ENCODE peak calls at places on chromosomes 4 and X, in ten cellular contexts. One of them, this sample, is unnamed.

GRCh38 chr4:88963817-88964216 is 93.2 kb downstream of the FAM13A start:
- DNase-seq in esophagus muscularis mucosa: no peak
- DNase-seq in endothelial cell of umbilical vein: peak; percentile 31
- DNase-seq in tibial nerve: no peak
- DNase-seq in IMR-90: peak; percentile 73
- DNase-seq in uterus: no peak
- DNase-seq in ovary: no peak
- DNase-seq in GM12878: no peak
- DNase-seq in A549: peak; percentile 17
- DNase-seq in thyroid gland: no peak
- DNase-seq in this sample: no peak

GRCh38 chrX:103157511-103158316 is 57.2 kb upstream of the BEX4 start:
- DNase-seq in esophagus muscularis mucosa: no peak
- DNase-seq in endothelial cell of umbilical vein: peak; percentile 58
- DNase-seq in tibial nerve: no peak
- DNase-seq in IMR-90: peak; percentile 27
- DNase-seq in uterus: no peak
- DNase-seq in ovary: no peak
- DNase-seq in GM12878: no peak
- DNase-seq in A549: peak; percentile 23
- DNase-seq in thyroid gland: peak; percentile 3
- DNase-seq in this sample: no peak

GRCh38 chrX:153769865-153770605 is 6.0 kb downstream of the PLXNB3 start:
- DNase-seq in esophagus muscularis mucosa: no peak
- DNase-seq in endothelial cell of umbilical vein: no peak
- DNase-seq in tibial nerve: no peak
- DNase-seq in IMR-90: no peak
- DNase-seq in uterus: no peak
- DNase-seq in ovary: no peak
- DNase-seq in GM12878: no peak
- DNase-seq in A549: no peak
- DNase-seq in thyroid gland: no peak
- DNase-seq in this sample: peak; percentile 72

GRCh38 chr4:132564920-132565319 is 584.2 kb upstream of the PCDH10 start:
- DNase-seq in esophagus muscularis mucosa: no peak
- DNase-seq in endothelial cell of umbilical vein: no peak
- DNase-seq in tibial nerve: no peak
- DNase-seq in IMR-90: no peak
- DNase-seq in uterus: no peak
- DNase-seq in ovary: no peak
- DNase-seq in GM12878: no peak
- DNase-seq in A549: no peak
- DNase-seq in thyroid gland: no peak
- DNase-seq in this sample: no peak

GRCh38 chr4:100486496-100486895 is 31.3 kb downstream of the EMCN start:
- DNase-seq in esophagus muscularis mucosa: no peak
- DNase-seq in endothelial cell of umbilical vein: no peak
- DNase-seq in tibial nerve: no peak
- DNase-seq in IMR-90: no peak
- DNase-seq in uterus: no peak
- DNase-seq in ovary: no peak
- DNase-seq in GM12878: no peak
- DNase-seq in A549: no peak
- DNase-seq in thyroid gland: no peak
- DNase-seq in this sample: no peak

GRCh38 chr4:159639924-159640323 is 537.0 kb downstream of the RAPGEF2 start:
- DNase-seq in esophagus muscularis mucosa: no peak
- DNase-seq in endothelial cell of umbilical vein: no peak
- DNase-seq in tibial nerve: no peak
- DNase-seq in IMR-90: no peak
- DNase-seq in uterus: no peak
- DNase-seq in ovary: no peak
- DNase-seq in GM12878: no peak
- DNase-seq in A549: no peak
- DNase-seq in thyroid gland: no peak
- DNase-seq in this sample: no peak

GRCh38 chr4:77418333-77418732 is 187.3 kb upstream of the CXCL13 start:
- DNase-seq in esophagus muscularis mucosa: no peak
- DNase-seq in endothelial cell of umbilical vein: no peak
- DNase-seq in tibial nerve: no peak
- DNase-seq in IMR-90: no peak
- DNase-seq in uterus: no peak
- DNase-seq in ovary: no peak
- DNase-seq in GM12878: no peak
- DNase-seq in A549: peak; percentile 23
- DNase-seq in thyroid gland: peak; percentile 15
- DNase-seq in this sample: no peak

GRCh38 chr4:27357283-27357682 is 496.6 kb downstream of the STIM2 start:
- DNase-seq in esophagus muscularis mucosa: no peak
- DNase-seq in endothelial cell of umbilical vein: no peak
- DNase-seq in tibial nerve: no peak
- DNase-seq in IMR-90: no peak
- DNase-seq in uterus: no peak
- DNase-seq in ovary: no peak
- DNase-seq in GM12878: no peak
- DNase-seq in A549: no peak
- DNase-seq in thyroid gland: no peak
- DNase-seq in this sample: no peak

GRCh38 chrX:23286731-23287130 is 47.9 kb upstream of the PTCHD1 start:
- DNase-seq in esophagus muscularis mucosa: no peak
- DNase-seq in endothelial cell of umbilical vein: no peak
- DNase-seq in tibial nerve: no peak
- DNase-seq in IMR-90: no peak
- DNase-seq in uterus: no peak
- DNase-seq in ovary: no peak
- DNase-seq in GM12878: no peak
- DNase-seq in A549: no peak
- DNase-seq in thyroid gland: no peak
- DNase-seq in this sample: no peak

GRCh38 chr4:125016892-125017299 is 297.9 kb upstream of the FAT4 start:
- DNase-seq in esophagus muscularis mucosa: no peak
- DNase-seq in endothelial cell of umbilical vein: no peak
- DNase-seq in tibial nerve: no peak
- DNase-seq in IMR-90: no peak
- DNase-seq in uterus: no peak
- DNase-seq in ovary: no peak
- DNase-seq in GM12878: no peak
- DNase-seq in A549: no peak
- DNase-seq in thyroid gland: no peak
- DNase-seq in this sample: no peak

GRCh38 chrX:136220535-136220934 is 30.7 kb downstream of the MAP7D3 start:
- DNase-seq in esophagus muscularis mucosa: no peak
- DNase-seq in endothelial cell of umbilical vein: no peak
- DNase-seq in tibial nerve: no peak
- DNase-seq in IMR-90: no peak
- DNase-seq in uterus: no peak
- DNase-seq in ovary: no peak
- DNase-seq in GM12878: no peak
- DNase-seq in A549: no peak
- DNase-seq in thyroid gland: no peak
- DNase-seq in this sample: no peak

DNA sequence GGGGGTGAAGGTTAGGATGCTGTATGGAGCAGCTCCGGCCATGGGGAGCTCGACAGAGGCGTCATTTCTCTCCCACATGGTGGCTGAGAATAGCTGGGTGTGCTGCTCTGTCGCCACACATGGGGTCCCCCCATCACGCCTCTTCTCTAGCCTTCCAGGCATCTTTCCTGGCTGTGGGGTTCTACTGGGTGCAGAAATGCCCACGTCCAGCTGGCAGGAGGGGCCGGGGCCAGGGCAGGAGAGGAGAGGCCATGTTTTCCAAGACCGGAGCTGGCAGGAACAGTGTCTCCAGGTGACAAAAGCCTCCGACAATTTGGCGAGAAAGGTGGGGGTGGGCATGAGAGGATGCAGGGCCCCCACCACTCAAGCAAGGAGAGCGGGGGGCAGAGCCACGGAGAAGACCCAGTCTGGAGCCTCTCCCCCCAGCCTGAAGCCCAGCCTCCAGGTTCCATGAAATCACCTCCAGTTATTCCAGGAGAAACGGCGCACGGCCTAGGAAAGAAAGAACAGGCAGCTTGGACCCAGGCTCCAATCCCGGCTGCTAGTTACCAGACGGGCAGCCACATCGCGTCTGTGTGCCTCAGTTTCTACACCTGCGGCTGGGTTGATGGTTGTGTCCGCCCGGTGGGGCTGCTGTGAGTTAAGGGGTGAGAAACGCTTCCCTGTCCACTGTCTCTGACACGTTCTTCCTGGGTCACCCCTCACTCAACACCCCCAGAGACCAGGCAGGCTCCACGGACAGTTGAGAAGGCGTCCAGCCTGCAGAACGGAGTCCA is 27.4 kb upstream of the SPON2 start:
- DNase-seq in esophagus muscularis mucosa: no peak
- DNase-seq in endothelial cell of umbilical vein: no peak
- DNase-seq in tibial nerve: peak; percentile 9
- DNase-seq in IMR-90: no peak
- DNase-seq in uterus: peak; percentile 28
- DNase-seq in ovary: no peak
- DNase-seq in GM12878: no peak
- DNase-seq in A549: no peak
- DNase-seq in thyroid gland: no peak
- DNase-seq in this sample: peak; percentile 72
- H3K27ac ChIP-seq in esophagus muscularis mucosa: peak overlapping the region; percentile 78
- H3K27ac ChIP-seq in endothelial cell of umbilical vein: no peak overlapping the region
- H3K27ac ChIP-seq in tibial nerve: no peak overlapping the region
- H3K27ac ChIP-seq in IMR-90: peak overlapping the region; percentile 97
- H3K27ac ChIP-seq in uterus: peak overlapping the region; percentile 84
- H3K27ac ChIP-seq in ovary: peak overlapping the region; percentile 6
- H3K27ac ChIP-seq in GM12878: peak overlapping the region; percentile 77
- H3K27ac ChIP-seq in A549: no peak overlapping the region
- H3K27ac ChIP-seq in thyroid gland: no peak overlapping the region
- H3K27ac ChIP-seq in this sample: peak overlapping the region; percentile 92

GRCh38 chr4:2963185-2964076 is at the start of the genes GRK4 and NOP14:
- DNase-seq in esophagus muscularis mucosa: peak; percentile 98
- DNase-seq in endothelial cell of umbilical vein: peak; percentile 98
- DNase-seq in tibial nerve: peak; percentile 96
- DNase-seq in IMR-90: peak; percentile 98
- DNase-seq in uterus: peak; percentile 97
- DNase-seq in ovary: peak; percentile 98
- DNase-seq in GM12878: peak; percentile 92
- DNase-seq in A549: peak; percentile 97
- DNase-seq in thyroid gland: peak; percentile 97
- DNase-seq in this sample: peak; percentile 100
- H3K4me3 ChIP-seq in esophagus muscularis mucosa: peak within 1 kb of the TSS; percentile 81
- H3K4me3 ChIP-seq in endothelial cell of umbilical vein: peak within 1 kb of the TSS; percentile 84
- H3K4me3 ChIP-seq in tibial nerve: peak within 1 kb of the TSS; percentile 86
- H3K4me3 ChIP-seq in IMR-90: peak within 1 kb of the TSS; percentile 87
- H3K4me3 ChIP-seq in uterus: peak within 1 kb of the TSS; percentile 70
- H3K4me3 ChIP-seq in ovary: peak within 1 kb of the TSS; percentile 100
- H3K4me3 ChIP-seq in GM12878: peak within 1 kb of the TSS; percentile 78
- H3K4me3 ChIP-seq in A549: peak within 1 kb of the TSS; percentile 98
- H3K4me3 ChIP-seq in thyroid gland: peak within 1 kb of the TSS; percentile 54
- H3K4me3 ChIP-seq in this sample: peak within 1 kb of the TSS; percentile 87

DNA sequence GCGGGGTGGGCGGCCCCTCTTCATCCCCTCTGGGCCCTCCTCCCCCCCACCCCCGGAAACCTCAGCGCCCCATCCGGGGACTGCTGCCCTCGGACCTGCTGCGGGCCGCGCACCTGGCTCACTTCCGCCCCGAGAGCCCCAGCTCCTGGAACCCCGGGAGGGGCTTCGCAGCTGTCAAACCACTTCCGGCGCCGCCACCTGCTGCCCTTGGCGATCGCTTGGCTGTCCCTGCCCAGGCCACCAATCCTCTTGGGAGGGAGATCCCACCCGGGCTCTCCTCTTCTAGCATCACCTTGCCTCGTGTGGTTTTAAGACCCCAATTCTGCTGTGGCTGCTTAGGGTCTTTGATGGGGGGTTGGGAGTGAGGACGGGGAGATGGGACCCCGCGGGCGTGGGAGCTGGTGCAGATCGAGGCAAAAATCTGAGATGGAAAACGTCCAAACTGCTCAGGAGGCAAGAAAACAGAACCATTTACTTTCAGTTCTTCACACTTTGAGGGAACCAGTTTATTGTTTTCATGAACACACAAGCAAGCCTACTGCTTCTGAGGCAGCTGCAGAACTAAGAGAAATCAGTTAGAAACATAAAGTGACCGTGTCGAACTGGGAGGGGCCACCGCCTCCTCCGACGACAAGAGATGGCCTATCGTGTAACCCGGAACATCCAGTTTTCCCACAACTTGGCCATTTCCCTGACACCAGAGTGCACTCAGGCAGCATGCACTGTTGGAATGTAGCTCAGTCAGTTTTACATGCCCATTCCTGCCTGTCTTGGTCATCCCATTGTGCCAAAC is 782 bp downstream of the MTMR1 start:
- DNase-seq in esophagus muscularis mucosa: no peak
- DNase-seq in endothelial cell of umbilical vein: peak; percentile 35
- DNase-seq in tibial nerve: no peak
- DNase-seq in IMR-90: peak; percentile 79
- DNase-seq in uterus: peak; percentile 26
- DNase-seq in ovary: peak; percentile 30
- DNase-seq in GM12878: no peak
- DNase-seq in A549: peak; percentile 21
- DNase-seq in thyroid gland: peak; percentile 78
- DNase-seq in this sample: peak; percentile 96
- TF ChIP-seq POLR2A in esophagus muscularis mucosa: no peak
- TF ChIP-seq POLR2A in endothelial cell of umbilical vein: no peak
- TF ChIP-seq POLR2A in tibial nerve: peak; percentile 25
- TF ChIP-seq POLR2A in IMR-90: peak; percentile 78
- TF ChIP-seq POLR2A in uterus: no peak
- TF ChIP-seq POLR2A in ovary: no peak
- TF ChIP-seq POLR2A in GM12878: no peak
- TF ChIP-seq POLR2A in A549: no peak
- TF ChIP-seq POLR2A in thyroid gland: no peak
- TF ChIP-seq POLR2A in this sample: no peak

GRCh38 chr4:96342790-96343455 is 503.0 kb downstream of the PDHA2 start:
- DNase-seq in esophagus muscularis mucosa: no peak
- DNase-seq in endothelial cell of umbilical vein: no peak
- DNase-seq in tibial nerve: no peak
- DNase-seq in IMR-90: no peak
- DNase-seq in uterus: no peak
- DNase-seq in ovary: no peak
- DNase-seq in GM12878: no peak
- DNase-seq in A549: no peak
- DNase-seq in thyroid gland: no peak
- DNase-seq in this sample: no peak
- H3K27ac ChIP-seq in esophagus muscularis mucosa: no peak overlapping the region
- H3K27ac ChIP-seq in endothelial cell of umbilical vein: no peak overlapping the region
- H3K27ac ChIP-seq in tibial nerve: no peak overlapping the region
- H3K27ac ChIP-seq in IMR-90: no peak overlapping the region
- H3K27ac ChIP-seq in uterus: no peak overlapping the region
- H3K27ac ChIP-seq in ovary: no peak overlapping the region
- H3K27ac ChIP-seq in GM12878: no peak overlapping the region
- H3K27ac ChIP-seq in A549: no peak overlapping the region
- H3K27ac ChIP-seq in thyroid gland: no peak overlapping the region
- H3K27ac ChIP-seq in this sample: no peak overlapping the region

GRCh38 chrX:19515615-19516105 is 352 bp upstream of the MAP3K15 start:
- DNase-seq in esophagus muscularis mucosa: no peak
- DNase-seq in endothelial cell of umbilical vein: no peak
- DNase-seq in tibial nerve: no peak
- DNase-seq in IMR-90: no peak
- DNase-seq in uterus: no peak
- DNase-seq in ovary: no peak
- DNase-seq in GM12878: no peak
- DNase-seq in A549: peak; percentile 10
- DNase-seq in thyroid gland: no peak
- DNase-seq in this sample: peak; percentile 47
- H3K4me3 ChIP-seq in esophagus muscularis mucosa: peak overlapping the region; percentile 42
- H3K4me3 ChIP-seq in endothelial cell of umbilical vein: no peak overlapping the region
- H3K4me3 ChIP-seq in tibial nerve: peak overlapping the region; percentile 50
- H3K4me3 ChIP-seq in IMR-90: no peak overlapping the region
- H3K4me3 ChIP-seq in uterus: no peak overlapping the region
- H3K4me3 ChIP-seq in ovary: peak overlapping the region; percentile 30
- H3K4me3 ChIP-seq in GM12878: peak overlapping the region; percentile 27
- H3K4me3 ChIP-seq in A549: peak overlapping the region; percentile 60
- H3K4me3 ChIP-seq in thyroid gland: no peak overlapping the region
- H3K4me3 ChIP-seq in this sample: peak overlapping the region; percentile 10

This sample was measured in spleen.